ENCODE peak calls at places on chromosomes 11 and 22, in seven cellular contexts. Q is activated CD4-positive, alpha-beta T cell treated with anti-CD3 and anti-CD28 coated beads, Interleukin-2, amount 10 ng/mL, durations not matched to agents 7 days and 5 days; V is stimulated activated CD8-positive, alpha-beta memory T cell treated with anti-CD3 and anti-CD28 coated beads, Interleukin-12 subunit alpha, Interleukin-12 subunit beta, amount 100 ng/mL, for 4 hours; J is CD4-positive, CD25-positive, alpha-beta regulatory T cell; C is stimulated activated CD4-positive, alpha-beta T cell treated with anti-CD3 and anti-CD28 coated beads, Interleukin-1b, Interleukin-23, amount 100 ng/mL, for 4 hours; T is brain pericyte; D is stimulated activated naive CD8-positive, alpha-beta T cell treated with anti-CD3 and anti-CD28 coated beads, Interleukin-15, amount 100 ng/mL, for 72 hours. P is an unnamed sample.

GRCh38 chr22:41320416-41321240 is 19.3 kb downstream of the ZC3H7B start:
- DNase-seq in J (no peak), Q (no peak), T (no peak), C (no peak), D (no peak), V (no peak), P (no peak)

GRCh38 chr11:34065505-34066203 is 14.1 kb downstream of the CAPRIN1 start:
- DNase-seq in J (no peak), C (no peak), Q (no peak), V (no peak), T (no peak), D (peak; percentile 38), P (no peak)

GRCh38 chr22:50635591-50635990 is 7.6 kb upstream of the ARSA start:
- DNase-seq in C (no peak), V (no peak), T (no peak), D (no peak), Q (no peak), J (no peak), P (no peak)

GRCh38 chr22:19843107-19843856 is 11.4 kb downstream of the GNB1L start:
- DNase-seq in Q (no peak), D (no peak), V (no peak), C (no peak), T (no peak), J (no peak), P (no peak)

GRCh38 chr11:46597155-46597554 is 3.3 kb upstream of the AMBRA1 start:
- DNase-seq in C (no peak), D (no peak), Q (no peak), J (no peak), T (no peak), V (no peak), P (no peak)

GRCh38 chr11:5204787-5205186 is 4.3 kb upstream of the OR51V1 start:
- DNase-seq in Q (no peak), C (no peak), T (no peak), J (no peak), D (no peak), V (no peak), P (no peak)

GRCh38 chr11:124801014-124801413 is 808 bp upstream of the MSANTD2 start:
- DNase-seq in C (no peak), D (no peak), T (no peak), J (no peak), Q (no peak), V (no peak), P (no peak)

GRCh38 chr11:114562166-114562916 is 2.7 kb upstream of the NXPE1 start:
- DNase-seq in J (no peak), Q (no peak), V (no peak), D (no peak), T (no peak), C (no peak), P (no peak)

GRCh38 chr11:102762414-102762813 is 18.0 kb downstream of the MMP10 start:
- DNase-seq in Q (no peak), C (no peak), D (no peak), J (no peak), V (no peak), T (no peak), P (no peak)

GRCh38 chr11:69694781-69695180 is 9.0 kb downstream of the FGF19 start:
- DNase-seq in T (no peak), C (no peak), D (no peak), V (no peak), J (no peak), Q (no peak), P (no peak)

GRCh38 chr11:125123194-125123946 is 11.9 kb upstream of the TMEM218 start:
- DNase-seq in C (no peak), J (no peak), V (no peak), T (no peak), Q (no peak), D (no peak), P (no peak)

GRCh38 chr11:13368041-13368446 is 90.5 kb downstream of the BMAL1 start:
- DNase-seq in T (no peak), J (no peak), V (no peak), D (no peak), Q (no peak), C (no peak), P (no peak)

GRCh38 chr22:43182726-43183125 is 4.2 kb downstream of the TTLL12 start:
- DNase-seq in J (no peak), T (no peak), C (no peak), Q (no peak), V (no peak), D (no peak), P (no peak)

GRCh38 chr22:46171940-46172339 is 21.6 kb downstream of the PPARA start:
- DNase-seq in V (no peak), D (no peak), C (no peak), Q (no peak), T (no peak), J (no peak), P (no peak)

GRCh38 chr11:69903206-69903605 is 84.0 kb upstream of the FGF3 start:
- DNase-seq in J (no peak), V (no peak), T (no peak), D (no peak), Q (no peak), C (no peak), P (no peak)